ENCODE peak calls at places on chromosomes 16 and 17, in ten cellular contexts. One of them, this sample, is unnamed.

GRCh38 chr17:77298811-77299210 is 158.0 kb downstream of the SEC14L1 start:
- DNase-seq in activated CD4-positive, alpha-beta memory T cell treated with anti-CD3 and anti-CD28 coated beads, Interleukin-2, amount 10 ng/mL, durations not matched to agents 7 days and 5 days: no peak
- DNase-seq in NCI-H510A treated with DMSO at 0.1 percent for 48 hours: no peak
- DNase-seq in SW 1271: no peak
- DNase-seq in globus pallidus: no peak
- DNase-seq in iPS-NIHi11: no peak
- DNase-seq in KG1: no peak
- DNase-seq in heart left ventricle: no peak
- DNase-seq in GM18507: no peak
- DNase-seq in aorta: no peak
- DNase-seq in this sample: no peak

GRCh38 chr16:8866118-8866883 is 2.5 kb downstream of the CARHSP1 start:
- DNase-seq in activated CD4-positive, alpha-beta memory T cell treated with anti-CD3 and anti-CD28 coated beads, Interleukin-2, amount 10 ng/mL, durations not matched to agents 7 days and 5 days: no peak
- DNase-seq in NCI-H510A treated with DMSO at 0.1 percent for 48 hours: no peak
- DNase-seq in SW 1271: no peak
- DNase-seq in globus pallidus: peak; percentile 74
- DNase-seq in iPS-NIHi11: peak; percentile 79
- DNase-seq in KG1: no peak
- DNase-seq in heart left ventricle: peak; percentile 77
- DNase-seq in GM18507: no peak
- DNase-seq in aorta: no peak
- DNase-seq in this sample: no peak

GRCh38 chr17:40419559-40420331 is 2.0 kb upstream of the TOP2A start:
- DNase-seq in activated CD4-positive, alpha-beta memory T cell treated with anti-CD3 and anti-CD28 coated beads, Interleukin-2, amount 10 ng/mL, durations not matched to agents 7 days and 5 days: no peak
- DNase-seq in NCI-H510A treated with DMSO at 0.1 percent for 48 hours: peak; percentile 23
- DNase-seq in SW 1271: no peak
- DNase-seq in globus pallidus: no peak
- DNase-seq in iPS-NIHi11: no peak
- DNase-seq in KG1: peak; percentile 41
- DNase-seq in heart left ventricle: no peak
- DNase-seq in GM18507: no peak
- DNase-seq in aorta: no peak
- DNase-seq in this sample: no peak

GRCh38 chr16:85601730-85602401 is 11.3 kb upstream of the GSE1 start:
- DNase-seq in activated CD4-positive, alpha-beta memory T cell treated with anti-CD3 and anti-CD28 coated beads, Interleukin-2, amount 10 ng/mL, durations not matched to agents 7 days and 5 days: no peak
- DNase-seq in NCI-H510A treated with DMSO at 0.1 percent for 48 hours: no peak
- DNase-seq in SW 1271: no peak
- DNase-seq in globus pallidus: no peak
- DNase-seq in iPS-NIHi11: no peak
- DNase-seq in KG1: no peak
- DNase-seq in heart left ventricle: peak; percentile 64
- DNase-seq in GM18507: no peak
- DNase-seq in aorta: no peak
- DNase-seq in this sample: no peak

GRCh38 chr17:37088913-37089312 is 140.2 kb downstream of the AATF start:
- DNase-seq in activated CD4-positive, alpha-beta memory T cell treated with anti-CD3 and anti-CD28 coated beads, Interleukin-2, amount 10 ng/mL, durations not matched to agents 7 days and 5 days: no peak
- DNase-seq in NCI-H510A treated with DMSO at 0.1 percent for 48 hours: no peak
- DNase-seq in SW 1271: no peak
- DNase-seq in globus pallidus: peak; percentile 51
- DNase-seq in iPS-NIHi11: no peak
- DNase-seq in KG1: no peak
- DNase-seq in heart left ventricle: no peak
- DNase-seq in GM18507: no peak
- DNase-seq in aorta: no peak
- DNase-seq in this sample: no peak

GRCh38 chr16:28189237-28189636 is 22.5 kb downstream of the XPO6 start:
- DNase-seq in activated CD4-positive, alpha-beta memory T cell treated with anti-CD3 and anti-CD28 coated beads, Interleukin-2, amount 10 ng/mL, durations not matched to agents 7 days and 5 days: peak; percentile 64
- DNase-seq in NCI-H510A treated with DMSO at 0.1 percent for 48 hours: no peak
- DNase-seq in SW 1271: no peak
- DNase-seq in globus pallidus: no peak
- DNase-seq in iPS-NIHi11: no peak
- DNase-seq in KG1: no peak
- DNase-seq in heart left ventricle: peak; percentile 38
- DNase-seq in GM18507: no peak
- DNase-seq in aorta: no peak
- DNase-seq in this sample: no peak

GRCh38 chr16:57720142-57720575 is 15.4 kb upstream of the KATNB1 start:
- DNase-seq in activated CD4-positive, alpha-beta memory T cell treated with anti-CD3 and anti-CD28 coated beads, Interleukin-2, amount 10 ng/mL, durations not matched to agents 7 days and 5 days: peak; percentile 70
- DNase-seq in NCI-H510A treated with DMSO at 0.1 percent for 48 hours: no peak
- DNase-seq in SW 1271: no peak
- DNase-seq in globus pallidus: peak; percentile 47
- DNase-seq in iPS-NIHi11: peak; percentile 69
- DNase-seq in KG1: no peak
- DNase-seq in heart left ventricle: peak; percentile 52
- DNase-seq in GM18507: no peak
- DNase-seq in aorta: peak; percentile 75
- DNase-seq in this sample: peak; percentile 57

GRCh38 chr17:81170727-81171494 is 4.9 kb upstream of the AATK start:
- DNase-seq in activated CD4-positive, alpha-beta memory T cell treated with anti-CD3 and anti-CD28 coated beads, Interleukin-2, amount 10 ng/mL, durations not matched to agents 7 days and 5 days: no peak
- DNase-seq in NCI-H510A treated with DMSO at 0.1 percent for 48 hours: no peak
- DNase-seq in SW 1271: no peak
- DNase-seq in globus pallidus: no peak
- DNase-seq in iPS-NIHi11: no peak
- DNase-seq in KG1: no peak
- DNase-seq in heart left ventricle: no peak
- DNase-seq in GM18507: no peak
- DNase-seq in aorta: no peak
- DNase-seq in this sample: no peak

GRCh38 chr17:78748730-78749317 is 33.2 kb downstream of the CYTH1 start:
- DNase-seq in activated CD4-positive, alpha-beta memory T cell treated with anti-CD3 and anti-CD28 coated beads, Interleukin-2, amount 10 ng/mL, durations not matched to agents 7 days and 5 days: peak; percentile 89
- DNase-seq in NCI-H510A treated with DMSO at 0.1 percent for 48 hours: no peak
- DNase-seq in SW 1271: no peak
- DNase-seq in globus pallidus: no peak
- DNase-seq in iPS-NIHi11: no peak
- DNase-seq in KG1: peak; percentile 46
- DNase-seq in heart left ventricle: peak; percentile 60
- DNase-seq in GM18507: no peak
- DNase-seq in aorta: no peak
- DNase-seq in this sample: peak; percentile 70

GRCh38 chr16:67833035-67833417 is 9.1 kb upstream of the THAP11 start:
- DNase-seq in activated CD4-positive, alpha-beta memory T cell treated with anti-CD3 and anti-CD28 coated beads, Interleukin-2, amount 10 ng/mL, durations not matched to agents 7 days and 5 days: peak; percentile 21
- DNase-seq in NCI-H510A treated with DMSO at 0.1 percent for 48 hours: no peak
- DNase-seq in SW 1271: no peak
- DNase-seq in globus pallidus: no peak
- DNase-seq in iPS-NIHi11: no peak
- DNase-seq in KG1: no peak
- DNase-seq in heart left ventricle: no peak
- DNase-seq in GM18507: no peak
- DNase-seq in aorta: no peak
- DNase-seq in this sample: no peak

GRCh38 chr16:17343729-17344128 is 127.0 kb downstream of the XYLT1 start:
- DNase-seq in activated CD4-positive, alpha-beta memory T cell treated with anti-CD3 and anti-CD28 coated beads, Interleukin-2, amount 10 ng/mL, durations not matched to agents 7 days and 5 days: no peak
- DNase-seq in NCI-H510A treated with DMSO at 0.1 percent for 48 hours: no peak
- DNase-seq in SW 1271: no peak
- DNase-seq in globus pallidus: no peak
- DNase-seq in iPS-NIHi11: no peak
- DNase-seq in KG1: no peak
- DNase-seq in heart left ventricle: no peak
- DNase-seq in GM18507: no peak
- DNase-seq in aorta: no peak
- DNase-seq in this sample: no peak

GRCh38 chr16:79484237-79484636 is 116.3 kb downstream of the MAF start:
- DNase-seq in activated CD4-positive, alpha-beta memory T cell treated with anti-CD3 and anti-CD28 coated beads, Interleukin-2, amount 10 ng/mL, durations not matched to agents 7 days and 5 days: no peak
- DNase-seq in NCI-H510A treated with DMSO at 0.1 percent for 48 hours: no peak
- DNase-seq in SW 1271: no peak
- DNase-seq in globus pallidus: no peak
- DNase-seq in iPS-NIHi11: no peak
- DNase-seq in KG1: no peak
- DNase-seq in heart left ventricle: no peak
- DNase-seq in GM18507: no peak
- DNase-seq in aorta: no peak
- DNase-seq in this sample: no peak

GRCh38 chr17:76727745-76728456 is 1.3 kb downstream of the METTL23 start:
- DNase-seq in activated CD4-positive, alpha-beta memory T cell treated with anti-CD3 and anti-CD28 coated beads, Interleukin-2, amount 10 ng/mL, durations not matched to agents 7 days and 5 days: peak; percentile 35
- DNase-seq in NCI-H510A treated with DMSO at 0.1 percent for 48 hours: no peak
- DNase-seq in SW 1271: no peak
- DNase-seq in globus pallidus: no peak
- DNase-seq in iPS-NIHi11: no peak
- DNase-seq in KG1: no peak
- DNase-seq in heart left ventricle: no peak
- DNase-seq in GM18507: no peak
- DNase-seq in aorta: no peak
- DNase-seq in this sample: no peak

GRCh38 chr17:81967533-81968395 is 6.8 kb upstream of the NOTUM start:
- DNase-seq in activated CD4-positive, alpha-beta memory T cell treated with anti-CD3 and anti-CD28 coated beads, Interleukin-2, amount 10 ng/mL, durations not matched to agents 7 days and 5 days: peak; percentile 85
- DNase-seq in NCI-H510A treated with DMSO at 0.1 percent for 48 hours: peak; percentile 91
- DNase-seq in SW 1271: no peak
- DNase-seq in globus pallidus: peak; percentile 87
- DNase-seq in iPS-NIHi11: peak; percentile 89
- DNase-seq in KG1: no peak
- DNase-seq in heart left ventricle: peak; percentile 89
- DNase-seq in GM18507: peak; percentile 74
- DNase-seq in aorta: peak; percentile 88
- DNase-seq in this sample: peak; percentile 78

GRCh38 chr16:26111900-26112299 is 420.1 kb downstream of the HS3ST4 start:
- DNase-seq in activated CD4-positive, alpha-beta memory T cell treated with anti-CD3 and anti-CD28 coated beads, Interleukin-2, amount 10 ng/mL, durations not matched to agents 7 days and 5 days: no peak
- DNase-seq in NCI-H510A treated with DMSO at 0.1 percent for 48 hours: no peak
- DNase-seq in SW 1271: no peak
- DNase-seq in globus pallidus: no peak
- DNase-seq in iPS-NIHi11: no peak
- DNase-seq in KG1: no peak
- DNase-seq in heart left ventricle: no peak
- DNase-seq in GM18507: no peak
- DNase-seq in aorta: no peak
- DNase-seq in this sample: no peak

GRCh38 chr16:75541236-75541635 is 5.3 kb upstream of the CHST5 start:
- DNase-seq in activated CD4-positive, alpha-beta memory T cell treated with anti-CD3 and anti-CD28 coated beads, Interleukin-2, amount 10 ng/mL, durations not matched to agents 7 days and 5 days: no peak
- DNase-seq in NCI-H510A treated with DMSO at 0.1 percent for 48 hours: no peak
- DNase-seq in SW 1271: no peak
- DNase-seq in globus pallidus: no peak
- DNase-seq in iPS-NIHi11: no peak
- DNase-seq in KG1: no peak
- DNase-seq in heart left ventricle: no peak
- DNase-seq in GM18507: no peak
- DNase-seq in aorta: no peak
- DNase-seq in this sample: no peak

GRCh38 chr17:50111687-50112655 is 16.8 kb downstream of the PDK2 start:
- DNase-seq in activated CD4-positive, alpha-beta memory T cell treated with anti-CD3 and anti-CD28 coated beads, Interleukin-2, amount 10 ng/mL, durations not matched to agents 7 days and 5 days: no peak
- DNase-seq in NCI-H510A treated with DMSO at 0.1 percent for 48 hours: no peak
- DNase-seq in SW 1271: no peak
- DNase-seq in globus pallidus: no peak
- DNase-seq in iPS-NIHi11: peak; percentile 70
- DNase-seq in KG1: no peak
- DNase-seq in heart left ventricle: peak; percentile 89
- DNase-seq in GM18507: no peak
- DNase-seq in aorta: peak; percentile 90
- DNase-seq in this sample: no peak

GRCh38 chr17:30429155-30429554 is 48.1 kb upstream of the GOSR1 start:
- DNase-seq in activated CD4-positive, alpha-beta memory T cell treated with anti-CD3 and anti-CD28 coated beads, Interleukin-2, amount 10 ng/mL, durations not matched to agents 7 days and 5 days: no peak
- DNase-seq in NCI-H510A treated with DMSO at 0.1 percent for 48 hours: no peak
- DNase-seq in SW 1271: no peak
- DNase-seq in globus pallidus: no peak
- DNase-seq in iPS-NIHi11: no peak
- DNase-seq in KG1: no peak
- DNase-seq in heart left ventricle: no peak
- DNase-seq in GM18507: no peak
- DNase-seq in aorta: no peak
- DNase-seq in this sample: no peak

This sample was measured in mucosa of gallbladder.